ENCODE peak calls at places on chromosomes 1 and 21, in ten cellular contexts. Z is AML-193; D is 8988T; N is astrocyte of the spinal cord; F is tibial artery; H is activated T-cell treated with anti-CD3 and anti-CD28 coated beads for 1 hour; R is stimulated activated CD4-positive, alpha-beta T cell treated with anti-CD3 and anti-CD28 coated beads, Interleukin-15, amount 100 ng/mL, for 24 hours; X is fibroblast of gingiva; Q is iris pigment epithelial cell; T is head of caudate nucleus. A is an unnamed sample.

GRCh38 chr1:65812065-65812464 is 19.4 kb downstream of the PDE4B start:
- DNase-seq in Z (peak), D (no peak), N (peak), F (no peak), H (no peak), R (peak), X (peak), Q (peak), T (peak), A (peak)

GRCh38 chr1:188096521-188096920 is 1267.8 kb downstream of the PLA2G4A start:
- DNase-seq in Z (no peak), D (no peak), N (no peak), F (no peak), H (no peak), R (no peak), X (no peak), Q (no peak), T (no peak), A (no peak)

GRCh38 chr1:65068202-65069011 is 79.6 kb upstream of the AK4 start:
- DNase-seq in Z (peak), D (peak), N (peak), F (no peak), H (no peak), R (peak), X (peak), Q (peak), T (no peak), A (peak)

GRCh38 chr1:234607091-234608025 is 2.6 kb downstream of the IRF2BP2 start:
- DNase-seq in Z (peak), D (peak), N (peak), F (no peak), H (no peak), R (peak), X (no peak), Q (no peak), T (peak), A (peak)

GRCh38 chr1:63831409-63831808 is 57.6 kb downstream of the ROR1 start:
- DNase-seq in Z (no peak), D (no peak), N (no peak), F (no peak), H (no peak), R (no peak), X (no peak), Q (no peak), T (no peak), A (no peak)

GRCh38 chr1:87853576-87854351 is 525.1 kb downstream of the LMO4 start:
- DNase-seq in Z (no peak), D (no peak), N (no peak), F (no peak), H (no peak), R (no peak), X (peak), Q (peak), T (no peak), A (peak)

GRCh38 chr21:38649120-38649519 is 150.8 kb upstream of the ERG start:
- DNase-seq in Z (no peak), D (no peak), N (no peak), F (no peak), H (no peak), R (no peak), X (no peak), Q (no peak), T (no peak), A (no peak)

GRCh38 chr1:168079761-168080160 is 57.0 kb downstream of the GPR161 start:
- DNase-seq in Z (no peak), D (no peak), N (peak), F (no peak), H (no peak), R (no peak), X (peak), Q (peak), T (no peak), A (peak)

GRCh38 chr1:42305639-42306038 is 29.4 kb downstream of the FOXJ3 start:
- DNase-seq in Z (no peak), D (no peak), N (no peak), F (no peak), H (no peak), R (no peak), X (peak), Q (peak), T (no peak), A (peak)

GRCh38 chr1:51306950-51307349 is 23.4 kb downstream of the TTC39A start:
- DNase-seq in Z (no peak), D (no peak), N (no peak), F (no peak), H (no peak), R (no peak), X (no peak), Q (no peak), T (no peak), A (no peak)

GRCh38 chr1:181128592-181129497 is 40.3 kb downstream of the IER5 start:
- DNase-seq in Z (peak), D (no peak), N (no peak), F (no peak), H (no peak), R (no peak), X (no peak), Q (no peak), T (no peak), A (no peak)

GRCh38 chr1:222821239-222821638 is 6.4 kb downstream of the DISP1 start:
- DNase-seq in Z (no peak), D (no peak), N (no peak), F (no peak), H (no peak), R (no peak), X (peak), Q (peak), T (no peak), A (peak)

A was measured in fibroblast of mammary gland.